ENCODE peak calls at places on chromosomes 12 and 14, in six cellular contexts. K is IMR-90, L is HepG2, J is SK-N-SH, V is GM12878, I is K562. M is an unnamed sample.

GRCh38 chr12:100101000-100101399 is 41.7 kb downstream of the BLTP3B start:
- DNase-seq in V (no peak), K (no peak), L (no peak), J (no peak), I (no peak), M (no peak)

GRCh38 chr12:104682790-104683279 is 226.1 kb downstream of the CHST11 start:
- DNase-seq in L (no peak), K (no peak), V (peak), I (no peak), J (no peak), M (no peak)

GRCh38 chr14:102050625-102051024 is 36.2 kb downstream of the HSP90AA1 start:
- DNase-seq in I (no peak), K (peak), J (no peak), V (no peak), L (no peak), M (no peak)

GRCh38 chr12:121079736-121080272 is 40.8 kb upstream of the OASL start:
- DNase-seq in K (no peak), L (no peak), I (no peak), J (no peak), V (no peak), M (no peak)

GRCh38 chr14:93033983-93034670 is 81.6 kb downstream of the ITPK1 start:
- DNase-seq in J (peak), V (no peak), L (no peak), I (peak), K (no peak), M (no peak)

GRCh38 chr12:105245291-105245690 is 9.3 kb upstream of the APPL2 start:
- DNase-seq in J (no peak), V (no peak), L (no peak), I (no peak), K (no peak), M (no peak)

GRCh38 chr12:121577443-121578180 is 3.2 kb downstream of the KDM2B start:
- DNase-seq in I (no peak), V (no peak), K (no peak), J (no peak), L (no peak), M (no peak)

GRCh38 chr14:91858536-91859275 is 8.6 kb downstream of the TC2N start:
- DNase-seq in L (peak), J (no peak), I (peak), V (no peak), K (peak), M (peak)

GRCh38 chr14:69133206-69134125 is 19.5 kb downstream of the DCAF5 start:
- DNase-seq in K (peak), V (no peak), J (peak), I (peak), L (no peak), M (peak)

GRCh38 chr12:79360269-79360668 is 330.5 kb downstream of the PAWR start:
- DNase-seq in J (peak), L (no peak), K (no peak), V (no peak), I (no peak), M (no peak)

GRCh38 chr14:78018283-78018682 is 151.9 kb upstream of the NRXN3 start:
- DNase-seq in K (no peak), V (no peak), J (no peak), I (no peak), L (no peak), M (no peak)

GRCh38 chr14:44763356-44763755 is 198.4 kb downstream of the KLHL28 start:
- DNase-seq in V (no peak), K (peak), J (no peak), L (no peak), I (no peak), M (no peak)

GRCh38 chr12:113524495-113524894 is 52.8 kb upstream of the LHX5 start:
- DNase-seq in V (no peak), K (no peak), L (no peak), J (no peak), I (peak), M (no peak)

GRCh38 chr12:97396989-97397388 is 65.6 kb upstream of the RMST start:
- DNase-seq in V (no peak), K (no peak), L (no peak), J (no peak), I (no peak), M (no peak)

GRCh38 chr12:14410177-14410576 is 44.7 kb downstream of the ATF7IP start:
- DNase-seq in K (no peak), V (no peak), L (no peak), J (no peak), I (no peak), M (no peak)

GRCh38 chr12:6229224-6229748 is 29.1 kb downstream of the CD9 start:
- DNase-seq in K (no peak), L (no peak), V (no peak), I (no peak), J (no peak), M (no peak)

GRCh38 chr14:95151561-95151960 is 5.8 kb downstream of the DICER1 start:
- DNase-seq in L (no peak), I (no peak), K (no peak), J (no peak), V (no peak), M (no peak)

GRCh38 chr14:27862684-27863083 is 903.9 kb upstream of the FOXG1 start:
- DNase-seq in I (no peak), V (no peak), J (no peak), L (no peak), K (no peak), M (no peak)

DNA sequence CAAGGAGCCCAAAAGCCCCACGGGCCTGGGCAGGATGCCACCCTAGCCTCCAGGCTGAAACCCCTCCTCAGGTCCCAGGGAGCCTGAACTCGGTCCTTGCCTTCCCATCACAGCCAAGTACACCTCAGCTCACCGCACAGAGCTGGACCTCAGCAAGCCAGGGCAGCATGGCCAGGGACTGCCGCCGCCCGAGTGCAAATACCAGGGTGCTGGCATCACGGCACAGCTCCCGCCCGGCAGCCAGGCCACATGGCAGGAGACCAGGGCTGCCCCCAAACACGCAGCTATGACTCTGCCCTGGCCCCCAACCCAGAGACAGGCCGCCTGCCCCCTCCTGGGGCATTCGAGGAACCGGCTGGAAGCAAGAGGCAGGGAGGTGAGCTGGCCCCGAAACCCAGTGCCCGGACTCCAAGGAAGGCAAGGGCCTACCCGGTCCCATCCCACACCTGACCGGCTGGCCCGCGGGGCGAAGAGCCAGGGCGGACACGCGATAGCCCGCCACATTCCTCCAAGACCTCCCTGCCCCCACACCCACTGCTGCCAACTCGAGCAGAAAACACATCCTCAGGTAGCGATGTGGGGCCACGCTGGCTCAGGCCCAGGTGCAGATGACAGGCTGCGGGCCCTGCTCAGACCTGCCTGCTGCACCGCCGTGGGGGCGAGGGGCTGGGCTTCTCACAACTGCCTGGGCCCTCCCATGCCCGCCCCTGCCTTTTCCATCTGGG is 2.7 kb downstream of the JAG2 start:
- DNase-seq in J (no peak), L (no peak), K (no peak), I (no peak), V (no peak), M (no peak)
- TF ChIP-seq CTCF in J (no peak), L (no peak), K (no peak), I (no peak), V (no peak), M (no peak)

DNA sequence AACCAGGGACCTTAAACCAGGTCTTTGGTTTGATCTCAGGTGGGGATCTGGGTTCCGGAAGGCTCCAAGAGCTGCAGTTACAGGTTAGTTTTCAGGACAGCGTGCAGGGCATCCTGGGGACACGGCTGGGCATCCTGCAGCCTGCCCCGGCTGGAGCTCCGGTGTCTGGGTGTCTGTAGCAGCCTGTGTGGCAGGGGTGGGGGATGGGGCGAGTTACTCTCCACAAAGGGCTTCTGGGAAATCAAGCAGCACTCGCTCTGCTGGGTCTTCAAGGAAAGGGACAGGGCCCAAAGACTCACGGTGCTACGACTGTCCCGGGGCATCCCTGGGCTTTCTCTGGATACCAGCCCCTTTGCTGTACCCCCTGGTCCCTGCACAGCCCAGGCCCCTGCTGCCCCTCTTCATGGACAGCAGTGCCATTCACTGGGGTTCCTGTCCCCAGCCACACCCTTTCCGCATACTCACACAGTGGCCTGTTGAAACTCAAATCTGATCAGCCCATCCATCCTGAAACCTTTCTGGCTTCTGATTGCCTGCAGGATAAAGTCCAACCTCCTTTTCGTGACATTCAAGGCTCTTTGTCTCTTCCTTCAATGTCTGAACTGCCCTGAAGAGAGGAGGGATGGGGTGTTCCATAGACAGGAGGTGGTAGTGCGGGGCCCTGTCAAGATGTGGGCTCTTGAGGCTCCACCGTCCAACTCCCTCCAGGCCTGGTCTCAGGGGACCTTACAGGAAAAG is 22.2 kb upstream of the PPP1R13B start:
- DNase-seq in K (no peak), L (no peak), J (peak), V (no peak), I (no peak), M (no peak)
- TF ChIP-seq SMC3 in K (no peak), L (no peak), J (no peak), V (no peak), I (no peak), M (no peak)

DNA sequence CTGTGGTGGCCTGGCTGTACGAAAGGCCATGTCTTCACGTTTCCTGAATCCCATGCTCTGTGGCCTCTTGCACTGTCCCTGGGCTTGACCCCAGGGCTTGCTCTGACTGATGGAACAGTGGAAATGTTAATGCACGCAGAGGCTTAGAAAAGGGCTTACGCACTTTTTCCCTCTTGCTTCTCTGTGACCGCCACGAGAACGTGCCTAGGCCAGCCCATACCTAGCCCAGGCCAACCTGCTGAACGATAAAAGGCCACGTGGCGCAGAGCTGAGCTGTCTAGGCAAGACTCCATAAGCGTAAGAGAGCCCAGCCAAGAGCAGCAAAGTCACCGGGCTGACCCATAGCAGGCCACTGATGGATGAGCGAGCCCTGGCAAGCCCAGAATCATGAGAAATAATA is 18.3 kb downstream of the TTC7B start:
- DNase-seq in K (no peak), I (no peak), V (no peak), J (no peak), L (no peak), M (no peak)
- TF ChIP-seq CTCF in K (no peak), I (no peak), V (no peak), J (no peak), L (no peak), M (no peak)

DNA sequence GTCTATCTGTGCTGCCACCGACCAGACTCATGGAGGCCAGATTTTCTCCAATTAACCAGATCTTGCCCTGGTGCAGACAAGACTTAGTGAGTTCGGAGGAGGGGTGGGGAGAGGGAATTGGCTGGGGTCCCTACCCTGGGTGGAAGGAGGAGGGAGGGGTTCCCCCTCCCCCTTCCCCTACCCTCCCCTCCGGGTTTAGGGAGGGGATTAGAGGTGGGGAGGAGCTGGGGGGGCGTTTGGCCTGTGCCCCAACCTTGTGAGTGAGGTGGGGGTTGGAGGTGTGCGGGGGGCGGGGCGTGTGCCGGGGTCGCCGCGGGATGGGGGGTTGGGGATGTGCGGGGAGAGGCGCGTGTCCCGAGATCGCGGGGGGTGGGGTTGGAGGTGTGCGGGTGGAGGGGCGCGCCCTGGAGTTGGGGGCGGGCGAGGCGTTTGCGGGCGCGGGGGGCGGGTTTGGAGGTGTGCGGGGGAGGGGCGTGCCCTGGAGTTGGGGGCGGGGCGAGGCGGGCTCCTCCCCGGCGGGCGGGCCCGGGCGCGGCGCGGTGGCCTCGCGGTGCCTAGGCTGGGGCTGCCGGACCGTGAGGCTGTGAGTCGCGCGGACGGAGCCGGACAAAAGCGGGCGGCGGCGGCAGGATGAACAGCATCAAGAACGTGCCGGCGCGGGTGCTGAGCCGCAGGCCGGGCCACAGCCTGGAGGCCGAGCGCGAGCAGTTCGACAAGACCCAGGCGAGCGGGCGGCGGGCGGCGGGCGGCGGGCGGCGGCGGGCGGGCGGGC is at the start of gene HIP1R:
- DNase-seq in L (no peak), J (peak), K (no peak), I (peak), V (no peak), M (peak)
- TF ChIP-seq SMC3 in L (no peak), J (no peak), K (no peak), I (no peak), V (no peak), M (no peak)

GRCh38 chr14:106276326-106277267 is 750.2 kb downstream of the TMEM121 start:
- DNase-seq in I (no peak), V (no peak), K (no peak), J (no peak), L (no peak), M (no peak)

GRCh38 chr14:106277503-106277902 is 751.1 kb downstream of the TMEM121 start:
- DNase-seq in L (peak), K (no peak), V (no peak), I (peak), J (peak), M (no peak)
- TF ChIP-seq CTCF in L (peak), K (no peak), V (peak), I (peak), J (peak), M (peak)

GRCh38 chr14:70782361-70782760 is 27.0 kb downstream of the MAP3K9 start:
- DNase-seq in V (no peak), J (no peak), L (no peak), K (peak), I (no peak), M (no peak)
- TF ChIP-seq SMC3 in V (no peak), J (no peak), L (no peak), K (no peak), I (no peak), M (no peak)

GRCh38 chr12:93825501-93825888 is 148.3 kb downstream of the CRADD start:
- DNase-seq in I (no peak), K (no peak), L (no peak), J (no peak), V (no peak), M (no peak)
- TF ChIP-seq CTCF in I (no peak), K (no peak), L (no peak), J (no peak), V (peak), M (no peak)

GRCh38 chr12:81809113-81809777 is 50.1 kb upstream of the PPFIA2 start:
- DNase-seq in V (no peak), K (no peak), J (no peak), I (no peak), L (no peak), M (no peak)
- TF ChIP-seq SMC3 in V (no peak), K (no peak), J (no peak), I (no peak), L (no peak), M (no peak)

M was measured in A549.